ENCODE peak calls at places on chromosome 6, in six cellular contexts. One of them, this sample, is unnamed. For H3K4me1, the result is how much of the 10 kb centered on the place peaks cover.

GRCh38 chr6:130337534-130337933 is 28.3 kb upstream of the TMEM200A start:
- DNase-seq in cardiac muscle cell: no peak
- DNase-seq in adipocyte: no peak
- DNase-seq in neuronal stem cell: no peak
- DNase-seq in upper lobe of left lung: no peak
- DNase-seq in HCT116: no peak
- DNase-seq in this sample: no peak

GRCh38 chr6:124943658-124944057 is 18.6 kb upstream of the RNF217 start:
- DNase-seq in neuronal stem cell: no peak
- DNase-seq in cardiac muscle cell: no peak
- DNase-seq in adipocyte: no peak
- DNase-seq in upper lobe of left lung: no peak
- DNase-seq in HCT116: no peak
- DNase-seq in this sample: no peak

GRCh38 chr6:108661430-108661829 is 100.7 kb downstream of the FOXO3 start:
- DNase-seq in HCT116: no peak
- DNase-seq in neuronal stem cell: no peak
- DNase-seq in upper lobe of left lung: no peak
- DNase-seq in adipocyte: peak
- DNase-seq in cardiac muscle cell: no peak
- DNase-seq in this sample: no peak

GRCh38 chr6:159935065-159935464 is 33.8 kb upstream of the IGF2R start:
- DNase-seq in neuronal stem cell: no peak
- DNase-seq in HCT116: no peak
- DNase-seq in adipocyte: peak
- DNase-seq in cardiac muscle cell: no peak
- DNase-seq in upper lobe of left lung: no peak
- DNase-seq in this sample: no peak

GRCh38 chr6:156961282-156961892 is 184.2 kb downstream of the ARID1B start:
- DNase-seq in cardiac muscle cell: no peak
- DNase-seq in HCT116: no peak
- DNase-seq in adipocyte: no peak
- DNase-seq in neuronal stem cell: no peak
- DNase-seq in upper lobe of left lung: no peak
- DNase-seq in this sample: no peak

GRCh38 chr6:90347411-90347841 is 50.8 kb upstream of the BACH2 start:
- DNase-seq in adipocyte: no peak
- DNase-seq in neuronal stem cell: no peak
- DNase-seq in HCT116: no peak
- DNase-seq in upper lobe of left lung: no peak
- DNase-seq in cardiac muscle cell: no peak
- DNase-seq in this sample: no peak

GRCh38 chr6:162710936-162711335 is 16.6 kb downstream of the PRKN start:
- DNase-seq in neuronal stem cell: no peak
- DNase-seq in adipocyte: no peak
- DNase-seq in upper lobe of left lung: no peak
- DNase-seq in HCT116: no peak
- DNase-seq in cardiac muscle cell: no peak
- DNase-seq in this sample: no peak

GRCh38 chr6:138862491-138862890 is 66.6 kb downstream of the ECT2L start:
- DNase-seq in HCT116: no peak
- DNase-seq in adipocyte: no peak
- DNase-seq in cardiac muscle cell: no peak
- DNase-seq in neuronal stem cell: no peak
- DNase-seq in upper lobe of left lung: no peak
- DNase-seq in this sample: no peak

GRCh38 chr6:44932651-44933091 is 395.5 kb upstream of the RUNX2 start:
- DNase-seq in neuronal stem cell: no peak
- DNase-seq in adipocyte: no peak
- DNase-seq in upper lobe of left lung: no peak
- DNase-seq in HCT116: no peak
- DNase-seq in cardiac muscle cell: no peak
- DNase-seq in this sample: no peak

DNA sequence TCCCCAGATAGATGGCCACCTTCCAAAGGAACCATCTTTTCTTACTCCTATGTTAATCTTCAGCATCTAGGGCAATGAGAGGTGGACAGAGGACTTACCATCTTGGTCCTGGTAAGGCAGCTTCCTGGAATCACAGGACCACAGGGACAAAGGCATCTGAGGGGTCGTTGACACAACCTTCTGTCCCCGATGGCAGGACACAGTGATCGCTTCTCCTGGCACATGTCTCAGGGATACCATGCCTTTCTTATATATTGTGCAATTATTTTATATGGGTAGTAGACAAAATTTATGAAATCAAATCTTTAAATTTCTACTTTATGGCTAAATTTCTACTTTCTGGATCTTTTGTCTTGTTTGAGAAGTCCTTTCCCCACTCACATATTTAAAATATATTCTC is 20.1 kb downstream of the SERPINB1 start:
- DNase-seq in cardiac muscle cell: no peak
- DNase-seq in HCT116: no peak
- DNase-seq in neuronal stem cell: no peak
- DNase-seq in upper lobe of left lung: no peak
- DNase-seq in adipocyte: no peak
- DNase-seq in this sample: no peak
- H3K4me1 ChIP-seq in cardiac muscle cell: under half
- H3K4me1 ChIP-seq in HCT116: under half
- H3K4me1 ChIP-seq in neuronal stem cell: under half
- H3K4me1 ChIP-seq in upper lobe of left lung: under half
- H3K4me1 ChIP-seq in adipocyte: under half
- H3K4me1 ChIP-seq in this sample: under half

GRCh38 chr6:71478834-71479541 is 190.4 kb downstream of the OGFRL1 start:
- DNase-seq in cardiac muscle cell: no peak
- DNase-seq in adipocyte: peak
- DNase-seq in HCT116: no peak
- DNase-seq in neuronal stem cell: no peak
- DNase-seq in upper lobe of left lung: no peak
- DNase-seq in this sample: no peak

GRCh38 chr6:71476872-71477271 is 188.3 kb downstream of the OGFRL1 start:
- DNase-seq in HCT116: no peak
- DNase-seq in upper lobe of left lung: no peak
- DNase-seq in cardiac muscle cell: no peak
- DNase-seq in adipocyte: no peak
- DNase-seq in neuronal stem cell: no peak
- DNase-seq in this sample: no peak

GRCh38 chr6:71480577-71480976 is 192.0 kb downstream of the OGFRL1 start:
- DNase-seq in upper lobe of left lung: no peak
- DNase-seq in HCT116: no peak
- DNase-seq in adipocyte: no peak
- DNase-seq in neuronal stem cell: no peak
- DNase-seq in cardiac muscle cell: no peak
- DNase-seq in this sample: no peak

GRCh38 chr6:71473908-71474307 is 185.3 kb downstream of the OGFRL1 start:
- DNase-seq in adipocyte: peak
- DNase-seq in cardiac muscle cell: no peak
- DNase-seq in upper lobe of left lung: no peak
- DNase-seq in neuronal stem cell: no peak
- DNase-seq in HCT116: no peak
- DNase-seq in this sample: no peak

GRCh38 chr6:71476371-71476770 is 187.8 kb downstream of the OGFRL1 start:
- DNase-seq in neuronal stem cell: no peak
- DNase-seq in HCT116: no peak
- DNase-seq in upper lobe of left lung: no peak
- DNase-seq in adipocyte: peak
- DNase-seq in cardiac muscle cell: no peak
- DNase-seq in this sample: no peak
- H3K4me1 ChIP-seq in neuronal stem cell: under half
- H3K4me1 ChIP-seq in HCT116: under half
- H3K4me1 ChIP-seq in upper lobe of left lung: under half
- H3K4me1 ChIP-seq in adipocyte: half or more
- H3K4me1 ChIP-seq in cardiac muscle cell: under half
- H3K4me1 ChIP-seq in this sample: under half

GRCh38 chr6:128498244-128498643 is 22.2 kb downstream of the PTPRK start:
- DNase-seq in cardiac muscle cell: no peak
- DNase-seq in adipocyte: no peak
- DNase-seq in neuronal stem cell: no peak
- DNase-seq in HCT116: no peak
- DNase-seq in upper lobe of left lung: no peak
- DNase-seq in this sample: no peak
- H3K4me1 ChIP-seq in cardiac muscle cell: under half
- H3K4me1 ChIP-seq in adipocyte: under half
- H3K4me1 ChIP-seq in neuronal stem cell: under half
- H3K4me1 ChIP-seq in HCT116: under half
- H3K4me1 ChIP-seq in upper lobe of left lung: under half
- H3K4me1 ChIP-seq in this sample: under half

DNA sequence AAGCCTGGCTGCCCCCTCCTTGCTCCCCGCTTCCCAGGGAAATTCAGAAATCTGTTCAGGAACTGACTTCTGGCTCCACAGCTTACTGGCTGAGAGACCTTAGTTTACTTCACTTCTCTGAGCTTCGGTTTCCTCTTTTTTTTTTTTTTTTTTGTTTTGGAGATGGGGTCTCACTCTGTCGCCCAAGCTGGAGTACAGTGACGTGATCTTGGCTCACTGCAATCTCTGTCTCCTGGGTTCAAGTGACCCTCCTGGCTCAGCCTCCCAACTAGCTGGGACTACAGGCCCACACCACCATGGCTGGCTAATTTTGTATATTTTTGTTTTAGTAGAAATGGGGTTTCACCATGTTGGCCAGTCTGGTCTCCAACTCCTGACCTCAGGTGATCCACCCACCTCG is 14.9 kb downstream of the PTK7 start:
- DNase-seq in cardiac muscle cell: no peak
- DNase-seq in HCT116: no peak
- DNase-seq in adipocyte: no peak
- DNase-seq in neuronal stem cell: no peak
- DNase-seq in upper lobe of left lung: no peak
- DNase-seq in this sample: no peak
- H3K4me1 ChIP-seq in cardiac muscle cell: under half
- H3K4me1 ChIP-seq in HCT116: half or more
- H3K4me1 ChIP-seq in adipocyte: under half
- H3K4me1 ChIP-seq in neuronal stem cell: under half
- H3K4me1 ChIP-seq in upper lobe of left lung: half or more
- H3K4me1 ChIP-seq in this sample: half or more

GRCh38 chr6:125944434-125944816 is 12.1 kb upstream of the HINT3 start:
- DNase-seq in HCT116: no peak
- DNase-seq in upper lobe of left lung: no peak
- DNase-seq in cardiac muscle cell: no peak
- DNase-seq in adipocyte: peak
- DNase-seq in neuronal stem cell: no peak
- DNase-seq in this sample: no peak
- H3K4me1 ChIP-seq in HCT116: under half
- H3K4me1 ChIP-seq in upper lobe of left lung: under half
- H3K4me1 ChIP-seq in cardiac muscle cell: under half
- H3K4me1 ChIP-seq in adipocyte: under half
- H3K4me1 ChIP-seq in neuronal stem cell: under half
- H3K4me1 ChIP-seq in this sample: under half

GRCh38 chr6:42411431-42411830 is 40.3 kb downstream of the TRERF1 start:
- DNase-seq in cardiac muscle cell: no peak
- DNase-seq in adipocyte: no peak
- DNase-seq in neuronal stem cell: no peak
- DNase-seq in upper lobe of left lung: no peak
- DNase-seq in HCT116: no peak
- DNase-seq in this sample: no peak
- H3K4me1 ChIP-seq in cardiac muscle cell: under half
- H3K4me1 ChIP-seq in adipocyte: under half
- H3K4me1 ChIP-seq in neuronal stem cell: under half
- H3K4me1 ChIP-seq in upper lobe of left lung: under half
- H3K4me1 ChIP-seq in HCT116: under half
- H3K4me1 ChIP-seq in this sample: under half

GRCh38 chr6:4791174-4791573 is 15.0 kb downstream of the CDYL start:
- DNase-seq in upper lobe of left lung: no peak
- DNase-seq in neuronal stem cell: no peak
- DNase-seq in HCT116: no peak
- DNase-seq in cardiac muscle cell: no peak
- DNase-seq in adipocyte: no peak
- DNase-seq in this sample: no peak
- H3K4me1 ChIP-seq in upper lobe of left lung: under half
- H3K4me1 ChIP-seq in neuronal stem cell: under half
- H3K4me1 ChIP-seq in HCT116: under half
- H3K4me1 ChIP-seq in cardiac muscle cell: under half
- H3K4me1 ChIP-seq in adipocyte: under half
- H3K4me1 ChIP-seq in this sample: under half

DNA sequence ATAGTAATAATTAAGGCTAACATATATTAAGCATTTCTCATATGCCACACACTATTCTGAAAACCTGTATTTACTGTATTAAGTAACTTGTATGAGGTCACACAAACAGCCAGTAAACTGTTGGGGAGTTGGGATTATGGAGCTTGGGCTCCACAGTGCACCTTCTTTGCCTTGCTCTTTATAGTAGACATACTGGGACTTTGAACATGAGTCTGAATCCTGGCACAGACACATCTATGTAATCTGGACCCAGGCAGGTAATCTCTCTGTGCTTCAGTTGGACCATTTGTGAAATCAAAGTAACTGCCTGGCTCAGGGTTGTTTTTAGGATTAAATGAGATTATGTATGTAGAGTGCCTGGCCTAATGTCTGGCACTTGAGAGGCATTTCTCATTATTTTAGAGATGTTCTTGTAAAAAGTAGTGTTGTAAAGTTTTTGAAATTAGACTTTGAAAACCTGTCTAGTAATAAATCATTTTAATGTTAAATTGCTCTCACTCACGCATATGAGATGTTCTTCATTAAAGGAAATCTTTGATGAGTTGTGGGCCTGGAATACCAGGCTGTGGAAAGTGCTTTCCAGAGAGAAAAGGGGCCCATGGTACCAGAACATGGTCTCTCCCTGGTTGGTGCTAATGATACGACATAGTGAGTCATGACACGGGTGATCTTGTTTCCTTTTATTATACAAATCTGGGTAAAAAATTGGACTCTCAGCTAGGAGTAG is 34.3 kb downstream of the LRRC1 start:
- DNase-seq in neuronal stem cell: no peak
- DNase-seq in HCT116: no peak
- DNase-seq in cardiac muscle cell: no peak
- DNase-seq in upper lobe of left lung: no peak
- DNase-seq in adipocyte: no peak
- DNase-seq in this sample: no peak
- H3K4me1 ChIP-seq in neuronal stem cell: under half
- H3K4me1 ChIP-seq in HCT116: under half
- H3K4me1 ChIP-seq in cardiac muscle cell: under half
- H3K4me1 ChIP-seq in upper lobe of left lung: under half
- H3K4me1 ChIP-seq in adipocyte: under half
- H3K4me1 ChIP-seq in this sample: under half

GRCh38 chr6:112831022-112831421 is 483.9 kb downstream of the RFPL4B start:
- DNase-seq in neuronal stem cell: no peak
- DNase-seq in adipocyte: no peak
- DNase-seq in HCT116: no peak
- DNase-seq in upper lobe of left lung: no peak
- DNase-seq in cardiac muscle cell: no peak
- DNase-seq in this sample: no peak
- H3K4me1 ChIP-seq in neuronal stem cell: under half
- H3K4me1 ChIP-seq in adipocyte: under half
- H3K4me1 ChIP-seq in HCT116: under half
- H3K4me1 ChIP-seq in upper lobe of left lung: under half
- H3K4me1 ChIP-seq in cardiac muscle cell: under half
- H3K4me1 ChIP-seq in this sample: under half

This sample was measured in vagina.